ENCODE peak calls at places on chromosomes 11 and 22, in four cellular contexts. One of them, this sample, is unnamed.

GRCh38 chr11:47225552-47226137 is 10.9 kb downstream of the DDB2 start:
- DNase-seq in HepG2: no peak
- DNase-seq in A549: no peak
- DNase-seq in GM12878: peak
- DNase-seq in this sample: no peak

GRCh38 chr11:123251656-123252344 is 56.8 kb upstream of the CLMP start:
- DNase-seq in HepG2: no peak
- DNase-seq in A549: no peak
- DNase-seq in GM12878: no peak
- DNase-seq in this sample: no peak

GRCh38 chr22:32326647-32327046 is 31.0 kb upstream of the RFPL3 start:
- DNase-seq in HepG2: no peak
- DNase-seq in A549: no peak
- DNase-seq in GM12878: no peak
- DNase-seq in this sample: no peak

GRCh38 chr11:35009191-35009940 is 92.9 kb downstream of the PDHX start:
- DNase-seq in HepG2: peak
- DNase-seq in A549: peak
- DNase-seq in GM12878: no peak
- DNase-seq in this sample: no peak

GRCh38 chr11:12140186-12140938 is 30.0 kb downstream of the MICAL2 start:
- DNase-seq in HepG2: no peak
- DNase-seq in A549: no peak
- DNase-seq in GM12878: no peak
- DNase-seq in this sample: no peak

GRCh38 chr11:859394-860131 is 16.9 kb downstream of the TSPAN4 start:
- DNase-seq in HepG2: no peak
- DNase-seq in A549: peak
- DNase-seq in GM12878: no peak
- DNase-seq in this sample: peak

GRCh38 chr22:37802310-37803194 is 5.2 kb upstream of the GCAT start:
- DNase-seq in HepG2: peak
- DNase-seq in A549: peak
- DNase-seq in GM12878: no peak
- DNase-seq in this sample: peak

GRCh38 chr11:46127150-46127638 is 5.9 kb upstream of the PHF21A start:
- DNase-seq in HepG2: peak
- DNase-seq in A549: peak
- DNase-seq in GM12878: no peak
- DNase-seq in this sample: peak

GRCh38 chr11:64250875-64251721 is at the start of gene PLCB3:
- DNase-seq in HepG2: no peak
- DNase-seq in A549: no peak
- DNase-seq in GM12878: no peak
- DNase-seq in this sample: peak

GRCh38 chr11:64313491-64314145 is 3.7 kb downstream of the TRMT112 start:
- DNase-seq in HepG2: no peak
- DNase-seq in A549: no peak
- DNase-seq in GM12878: no peak
- DNase-seq in this sample: no peak

GRCh38 chr11:45517171-45517770 is 148.2 kb downstream of the CHST1 start:
- DNase-seq in HepG2: no peak
- DNase-seq in A549: no peak
- DNase-seq in GM12878: no peak
- DNase-seq in this sample: no peak

GRCh38 chr11:78397398-78397797 is 20.2 kb downstream of the GAB2 start:
- DNase-seq in HepG2: no peak
- DNase-seq in A549: no peak
- DNase-seq in GM12878: peak
- DNase-seq in this sample: no peak

GRCh38 chr22:32144875-32145274 is 14.2 kb downstream of the C22orf42 start:
- DNase-seq in HepG2: no peak
- DNase-seq in A549: no peak
- DNase-seq in GM12878: no peak
- DNase-seq in this sample: no peak

GRCh38 chr11:96426356-96427103 is 36.7 kb downstream of the JRKL start:
- DNase-seq in HepG2: peak
- DNase-seq in A549: peak
- DNase-seq in GM12878: no peak
- DNase-seq in this sample: peak

GRCh38 chr11:124122123-124122522 is 6.9 kb downstream of the VWA5A start:
- DNase-seq in HepG2: no peak
- DNase-seq in A549: no peak
- DNase-seq in GM12878: no peak
- DNase-seq in this sample: peak

GRCh38 chr22:44698531-44699421 is 3.2 kb upstream of the PRR5 start:
- DNase-seq in HepG2: no peak
- DNase-seq in A549: no peak
- DNase-seq in GM12878: no peak
- DNase-seq in this sample: no peak

GRCh38 chr11:84691830-84692229 is 935.3 kb downstream of the DLG2 start:
- DNase-seq in HepG2: no peak
- DNase-seq in A549: no peak
- DNase-seq in GM12878: no peak
- DNase-seq in this sample: no peak

GRCh38 chr11:120326845-120327281 is 1.8 kb downstream of the TLCD5 start:
- DNase-seq in HepG2: no peak
- DNase-seq in A549: peak
- DNase-seq in GM12878: no peak
- DNase-seq in this sample: no peak

GRCh38 chr11:126345759-126346585 is 9.5 kb upstream of the ST3GAL4 start:
- DNase-seq in HepG2: no peak
- DNase-seq in A549: no peak
- DNase-seq in GM12878: no peak
- DNase-seq in this sample: peak

GRCh38 chr11:24949406-24949805 is 452.6 kb downstream of the LUZP2 start:
- DNase-seq in HepG2: no peak
- DNase-seq in A549: no peak
- DNase-seq in GM12878: no peak
- DNase-seq in this sample: no peak

GRCh38 chr11:5280582-5281102 is 10.9 kb upstream of the HBE1 start:
- DNase-seq in HepG2: peak
- DNase-seq in A549: peak
- DNase-seq in GM12878: peak
- DNase-seq in this sample: peak

GRCh38 chr11:125382211-125382807 is 113.8 kb downstream of the FEZ1 start:
- DNase-seq in HepG2: no peak
- DNase-seq in A549: no peak
- DNase-seq in GM12878: no peak
- DNase-seq in this sample: no peak

GRCh38 chr22:48972979-48973693 is 854.5 kb downstream of the BRD1 start:
- DNase-seq in HepG2: no peak
- DNase-seq in A549: no peak
- DNase-seq in GM12878: no peak
- DNase-seq in this sample: no peak

GRCh38 chr22:41504397-41504796 is 35.5 kb downstream of the ACO2 start:
- DNase-seq in HepG2: no peak
- DNase-seq in A549: no peak
- DNase-seq in GM12878: no peak
- DNase-seq in this sample: no peak

GRCh38 chr11:26976389-26976788 is 17.5 kb upstream of the FIBIN start:
- DNase-seq in HepG2: no peak
- DNase-seq in A549: no peak
- DNase-seq in GM12878: no peak
- DNase-seq in this sample: no peak

GRCh38 chr11:105226062-105226461 is 86.5 kb upstream of the CARD18 start:
- DNase-seq in HepG2: no peak
- DNase-seq in A549: no peak
- DNase-seq in GM12878: no peak
- DNase-seq in this sample: no peak

GRCh38 chr11:122036022-122036421 is 80.0 kb downstream of the BLID start:
- DNase-seq in HepG2: no peak
- DNase-seq in A549: no peak
- DNase-seq in GM12878: no peak
- DNase-seq in this sample: no peak

GRCh38 chr22:39242809-39243442 is 1.9 kb downstream of the PDGFB start:
- DNase-seq in HepG2: peak
- DNase-seq in A549: no peak
- DNase-seq in GM12878: no peak
- DNase-seq in this sample: peak

GRCh38 chr22:37661160-37661924 is 2.8 kb downstream of the PDXP start:
- DNase-seq in HepG2: peak
- DNase-seq in A549: no peak
- DNase-seq in GM12878: no peak
- DNase-seq in this sample: peak

GRCh38 chr11:61602775-61603569 is 22.1 kb upstream of the SYT7 start:
- DNase-seq in HepG2: no peak
- DNase-seq in A549: no peak
- DNase-seq in GM12878: no peak
- DNase-seq in this sample: peak
- TF ChIP-seq JUNB in HepG2: no peak
- TF ChIP-seq JUNB in A549: no peak
- TF ChIP-seq JUNB in GM12878: no peak
- TF ChIP-seq JUNB in this sample: no peak

GRCh38 chr11:114098927-114099326 is 39.4 kb downstream of the ZBTB16 start:
- DNase-seq in HepG2: peak
- DNase-seq in A549: no peak
- DNase-seq in GM12878: no peak
- DNase-seq in this sample: no peak
- TF ChIP-seq EP300 in HepG2: no peak
- TF ChIP-seq EP300 in A549: no peak
- TF ChIP-seq EP300 in GM12878: no peak
- TF ChIP-seq EP300 in this sample: no peak

GRCh38 chr11:4090258-4090657 is 4.3 kb upstream of the RRM1 start:
- DNase-seq in HepG2: no peak
- DNase-seq in A549: no peak
- DNase-seq in GM12878: no peak
- DNase-seq in this sample: no peak
- TF ChIP-seq JUNB in HepG2: no peak
- TF ChIP-seq JUNB in A549: no peak
- TF ChIP-seq JUNB in GM12878: no peak
- TF ChIP-seq JUNB in this sample: no peak

GRCh38 chr11:90525962-90526361 is 303.1 kb upstream of the CHORDC1 start:
- DNase-seq in HepG2: no peak
- DNase-seq in A549: no peak
- DNase-seq in GM12878: no peak
- DNase-seq in this sample: no peak
- TF ChIP-seq EP300 in HepG2: no peak
- TF ChIP-seq EP300 in A549: no peak
- TF ChIP-seq EP300 in GM12878: no peak
- TF ChIP-seq EP300 in this sample: no peak

GRCh38 chr11:65645710-65646109 is 7.8 kb downstream of the SIPA1 start:
- DNase-seq in HepG2: no peak
- DNase-seq in A549: no peak
- DNase-seq in GM12878: no peak
- DNase-seq in this sample: no peak

GRCh38 chr11:65646288-65646734 is 8.4 kb downstream of the SIPA1 start:
- DNase-seq in HepG2: no peak
- DNase-seq in A549: no peak
- DNase-seq in GM12878: no peak
- DNase-seq in this sample: no peak

GRCh38 chr11:65648997-65649491 is 11.1 kb downstream of the SIPA1 start:
- DNase-seq in HepG2: no peak
- DNase-seq in A549: no peak
- DNase-seq in GM12878: no peak
- DNase-seq in this sample: no peak

GRCh38 chr11:65644837-65645236 is 6.9 kb downstream of the SIPA1 start:
- DNase-seq in HepG2: no peak
- DNase-seq in A549: no peak
- DNase-seq in GM12878: no peak
- DNase-seq in this sample: no peak

DNA sequence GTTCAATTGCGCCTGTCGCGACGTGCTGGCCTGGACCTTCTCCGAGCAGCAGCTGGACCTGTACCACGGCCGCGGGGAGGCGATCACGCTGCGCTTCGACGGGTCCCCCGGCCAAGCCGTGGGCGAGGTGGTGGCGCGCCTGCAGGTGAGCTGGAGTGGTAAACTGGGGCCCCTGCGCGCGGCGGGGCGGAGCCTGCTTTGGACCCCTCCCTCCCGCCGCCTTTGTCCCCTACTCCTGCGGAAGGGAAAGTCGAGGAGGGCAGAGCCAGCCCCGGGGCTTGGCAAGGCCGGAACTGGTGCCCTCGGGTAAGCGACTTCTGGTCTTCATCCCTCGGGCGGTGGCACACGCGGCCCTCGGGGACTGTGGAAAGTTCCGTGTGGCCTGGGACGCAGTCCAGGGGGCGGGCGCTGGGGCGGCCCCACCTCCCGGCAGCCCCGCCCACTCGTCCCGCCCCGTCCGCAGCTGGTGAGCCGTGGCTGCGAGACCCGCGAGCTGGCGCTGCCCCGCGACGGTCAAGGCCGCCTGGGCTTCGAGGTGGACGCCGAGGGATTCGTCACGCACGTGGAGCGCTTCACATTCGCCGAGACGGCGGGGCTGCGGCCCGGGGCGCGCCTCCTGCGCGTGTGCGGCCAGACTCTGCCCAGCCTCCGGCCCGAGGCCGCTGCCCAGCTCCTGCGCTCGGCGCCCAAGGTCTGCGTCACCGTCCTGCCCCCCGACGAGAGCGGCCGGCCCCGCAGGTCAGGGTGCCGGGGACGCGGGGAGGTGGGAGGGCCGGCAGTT is 9.2 kb downstream of the SIPA1 start:
- DNase-seq in HepG2: no peak
- DNase-seq in A549: peak
- DNase-seq in GM12878: no peak
- DNase-seq in this sample: no peak
- TF ChIP-seq JUNB in HepG2: no peak
- TF ChIP-seq JUNB in A549: no peak
- TF ChIP-seq JUNB in GM12878: no peak
- TF ChIP-seq JUNB in this sample: no peak

DNA sequence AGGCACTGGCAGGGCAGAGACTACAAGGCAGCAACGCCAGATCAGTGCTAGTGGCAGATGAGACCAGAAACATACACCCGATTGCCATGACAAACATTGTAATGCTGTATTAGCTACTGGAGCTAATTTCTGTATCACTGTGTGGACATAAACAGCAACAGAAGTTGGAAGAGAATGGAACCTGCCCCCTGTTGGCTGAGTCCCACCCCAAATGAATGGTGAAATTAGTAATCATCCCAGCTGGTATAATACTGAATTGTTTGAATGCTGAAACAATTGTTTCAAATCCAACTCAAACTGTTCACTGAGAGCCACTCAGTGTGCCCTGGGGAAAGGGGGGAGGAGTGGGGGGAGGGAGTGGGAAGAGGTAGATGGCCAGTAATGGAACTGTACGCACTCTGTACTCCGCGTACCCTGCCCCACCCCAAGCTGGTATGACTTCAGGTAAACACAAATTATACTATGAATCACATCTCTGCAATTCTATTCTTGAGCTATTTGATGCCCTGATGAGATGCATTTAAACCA is 11.2 kb upstream of the BIRC3 start:
- DNase-seq in HepG2: no peak
- DNase-seq in A549: peak
- DNase-seq in GM12878: no peak
- DNase-seq in this sample: no peak
- TF ChIP-seq EP300 in HepG2: no peak
- TF ChIP-seq EP300 in A549: peak
- TF ChIP-seq EP300 in GM12878: no peak
- TF ChIP-seq EP300 in this sample: no peak

GRCh38 chr11:1876361-1877063 is 15.2 kb downstream of the PRR33 start:
- DNase-seq in HepG2: peak
- DNase-seq in A549: peak
- DNase-seq in GM12878: no peak
- DNase-seq in this sample: peak
- TF ChIP-seq JUNB in HepG2: no peak
- TF ChIP-seq JUNB in A549: no peak
- TF ChIP-seq JUNB in GM12878: no peak
- TF ChIP-seq JUNB in this sample: no peak

GRCh38 chr22:28063656-28064055 is 144.6 kb upstream of the PITPNB start:
- DNase-seq in HepG2: no peak
- DNase-seq in A549: no peak
- DNase-seq in GM12878: no peak
- DNase-seq in this sample: no peak
- TF ChIP-seq EP300 in HepG2: no peak
- TF ChIP-seq EP300 in A549: no peak
- TF ChIP-seq EP300 in GM12878: no peak
- TF ChIP-seq EP300 in this sample: no peak

This sample was measured in K562.